ENCODE peak calls at places on chromosomes 13 and 19, in four cellular contexts. D is WTC11, Z is K562, C is HepG2. U is an unnamed sample.

GRCh38 chr19:10102787-10103236 is 334 bp upstream of the ANGPTL6 start:
- DNase-seq in D (no peak), C (no peak), Z (no peak), U (no peak)

GRCh38 chr19:3398114-3398899 is 31.9 kb downstream of the NFIC start:
- DNase-seq in C (peak), D (peak), Z (no peak), U (no peak)

GRCh38 chr13:112761701-112762689 is 72.2 kb downstream of the ATP11A start:
- DNase-seq in C (no peak), Z (no peak), D (no peak), U (no peak)

GRCh38 chr19:53463263-53463662 is 4.3 kb upstream of the ZNF813 start:
- DNase-seq in Z (peak), C (no peak), D (peak), U (no peak)

GRCh38 chr13:106047859-106048258 is 487.6 kb downstream of the EFNB2 start:
- DNase-seq in Z (no peak), C (no peak), D (no peak), U (no peak)

GRCh38 chr19:45825263-45825605 is 10.1 kb upstream of the RSPH6A start:
- DNase-seq in C (no peak), D (no peak), Z (no peak), U (no peak)

GRCh38 chr19:18251587-18252369 is 22.5 kb downstream of the IQCN start:
- DNase-seq in D (peak), Z (peak), C (peak), U (peak)

GRCh38 chr19:4913996-4914735 is 4.9 kb downstream of the UHRF1 start:
- DNase-seq in Z (no peak), C (no peak), D (no peak), U (no peak)

GRCh38 chr19:32916969-32917611 is 47.5 kb upstream of the SLC7A9 start:
- DNase-seq in Z (no peak), C (no peak), D (no peak), U (no peak)

GRCh38 chr19:32921624-32922023 is 50.1 kb downstream of the CEP89 start:
- DNase-seq in C (no peak), Z (no peak), D (no peak), U (no peak)

GRCh38 chr19:32914879-32915278 is 45.3 kb upstream of the SLC7A9 start:
- DNase-seq in Z (no peak), C (no peak), D (no peak), U (no peak)

GRCh38 chr19:32917612-32917996 is 48.0 kb upstream of the SLC7A9 start:
- DNase-seq in Z (no peak), C (no peak), D (no peak), U (no peak)

GRCh38 chr19:32919365-32919764 is 49.8 kb upstream of the SLC7A9 start:
- DNase-seq in Z (no peak), C (no peak), D (no peak), U (no peak)
- TF ChIP-seq ELF4 in Z (no peak), C (no peak), D (no peak), U (no peak)

GRCh38 chr19:16447015-16447384 is 24.8 kb downstream of the EPS15L1 start:
- DNase-seq in Z (peak), D (no peak), C (peak), U (no peak)

GRCh38 chr19:16446108-16447014 is 25.4 kb downstream of the EPS15L1 start:
- DNase-seq in C (no peak), D (no peak), Z (no peak), U (no peak)

GRCh38 chr19:16442386-16443276 is 29.1 kb downstream of the EPS15L1 start:
- DNase-seq in D (no peak), C (no peak), Z (peak), U (no peak)

GRCh38 chr19:16444273-16444597 is 27.5 kb downstream of the EPS15L1 start:
- DNase-seq in D (no peak), Z (no peak), C (no peak), U (no peak)

DNA sequence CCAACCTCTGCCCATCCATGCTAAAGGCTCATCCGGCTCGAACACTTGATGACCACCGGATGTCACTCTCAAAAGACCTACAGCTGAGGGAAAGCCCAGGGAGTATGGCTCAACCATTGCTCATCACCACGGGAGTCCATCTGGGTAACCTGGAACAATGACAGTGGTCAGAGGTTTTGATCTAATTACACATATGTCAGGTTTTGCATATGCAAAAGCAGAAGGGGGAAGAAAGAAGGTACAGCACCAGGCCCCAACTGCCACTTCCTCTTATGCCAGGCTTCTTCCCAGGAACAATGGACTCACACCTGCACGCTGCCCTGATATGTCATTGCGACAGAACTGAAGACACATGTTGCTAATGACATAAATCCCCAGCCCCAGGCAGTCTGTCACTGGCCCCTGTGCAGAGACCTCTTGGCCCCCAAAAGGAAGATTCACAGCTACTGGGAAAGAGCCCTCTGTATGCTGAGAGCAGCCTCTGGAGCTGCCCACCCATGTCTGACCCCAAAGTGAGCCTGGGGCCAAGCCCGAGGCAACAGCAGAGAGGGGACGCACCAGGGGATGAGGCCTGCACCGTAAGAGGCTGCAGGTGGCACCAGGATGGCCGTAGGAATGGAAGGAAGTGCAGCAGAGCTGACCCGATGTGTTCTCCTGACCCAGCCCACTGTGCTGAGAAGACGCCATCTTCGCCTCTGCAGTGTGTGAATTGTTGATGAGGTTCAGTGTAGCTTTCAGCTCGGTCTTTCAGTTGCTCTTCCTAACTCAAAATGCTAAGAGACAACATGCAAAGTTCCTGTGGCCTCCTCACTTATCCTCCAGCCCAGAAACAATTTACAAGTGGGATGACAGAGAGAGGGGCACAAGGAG is 26.3 kb downstream of the EPS15L1 start:
- DNase-seq in Z (no peak), D (no peak), C (peak), U (no peak)
- TF ChIP-seq ELF4 in Z (no peak), D (no peak), C (no peak), U (no peak)

GRCh38 chr19:14116918-14117578 is 514 bp downstream of the PRKACA start:
- DNase-seq in Z (peak), D (peak), C (no peak), U (no peak)
- TF ChIP-seq ELF4 in Z (no peak), D (no peak), C (no peak), U (no peak)

GRCh38 chr19:14565765-14566711 is 5.8 kb downstream of the NDUFB7 start:
- DNase-seq in Z (no peak), D (no peak), C (no peak), U (no peak)

GRCh38 chr19:14563989-14564650 is 7.7 kb downstream of the NDUFB7 start:
- DNase-seq in Z (peak), C (no peak), D (peak), U (peak)

GRCh38 chr19:14565298-14565679 is 6.6 kb downstream of the NDUFB7 start:
- DNase-seq in D (no peak), C (no peak), Z (no peak), U (no peak)

GRCh38 chr19:14566712-14567077 is 5.2 kb downstream of the NDUFB7 start:
- DNase-seq in C (no peak), D (no peak), Z (no peak), U (no peak)

DNA sequence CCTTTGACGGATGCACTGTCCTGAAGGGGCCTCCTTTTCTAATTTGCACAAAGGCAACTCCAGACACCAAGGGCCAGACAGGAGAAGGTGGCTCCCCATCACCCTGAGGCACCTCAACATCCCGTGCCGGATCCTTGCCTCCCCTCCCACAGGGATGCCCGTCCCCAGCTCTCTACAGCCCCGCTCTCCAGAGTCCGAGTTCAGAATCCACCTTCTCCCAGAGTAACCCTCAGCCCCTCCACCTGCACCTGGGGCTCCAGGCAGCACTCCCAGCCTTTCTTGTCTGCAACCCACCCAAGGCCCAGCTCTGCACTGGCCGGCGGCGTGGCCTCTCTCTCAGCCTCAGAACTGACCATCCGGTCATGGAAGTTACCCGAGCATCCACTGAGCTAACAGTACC is 4.8 kb downstream of the NDUFB7 start:
- DNase-seq in Z (no peak), C (no peak), D (no peak), U (no peak)
- TF ChIP-seq ELF4 in Z (no peak), C (no peak), D (no peak), U (no peak)

GRCh38 chr13:68609671-68610070 is 1379.5 kb upstream of the PCDH9 start:
- DNase-seq in C (no peak), Z (no peak), D (no peak), U (no peak)

GRCh38 chr13:68608147-68608546 is 1378.0 kb upstream of the PCDH9 start:
- DNase-seq in D (no peak), C (no peak), Z (no peak), U (no peak)
- TF ChIP-seq ELF4 in D (no peak), C (no peak), Z (no peak), U (no peak)

DNA sequence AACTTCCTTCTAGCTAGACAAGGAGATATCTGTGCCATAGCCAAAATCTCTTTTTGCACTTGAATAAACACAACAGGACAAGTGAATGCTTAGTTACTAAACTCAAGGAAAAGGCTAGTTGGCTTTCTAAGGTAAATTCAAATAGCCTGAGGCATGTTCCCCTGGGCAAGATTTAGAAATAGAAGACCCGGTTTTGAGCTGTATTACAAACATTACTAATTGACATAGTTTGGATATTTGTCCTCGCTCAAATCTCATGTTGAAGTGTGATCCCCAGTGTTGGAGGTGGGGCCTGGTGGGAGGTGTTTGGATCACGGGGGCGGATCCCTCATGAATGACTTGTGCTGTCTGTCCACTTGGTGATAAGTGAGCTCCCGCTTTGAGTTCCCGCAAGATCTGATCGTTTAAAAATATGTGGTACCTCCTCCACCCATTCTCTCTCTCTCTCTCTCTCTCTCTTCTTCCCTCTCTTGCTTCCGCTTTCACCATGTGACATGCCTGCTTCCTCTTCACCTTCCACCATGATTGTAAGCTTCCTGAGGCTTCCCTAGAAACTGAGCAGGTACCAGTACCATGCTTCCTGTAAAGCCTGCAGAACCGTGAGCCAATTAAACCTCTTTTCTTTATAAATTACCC is 3.9 kb upstream of the KBTBD6 start:
- DNase-seq in C (no peak), Z (peak), D (no peak), U (no peak)
- TF ChIP-seq ELF4 in C (no peak), Z (no peak), D (no peak), U (no peak)

DNA sequence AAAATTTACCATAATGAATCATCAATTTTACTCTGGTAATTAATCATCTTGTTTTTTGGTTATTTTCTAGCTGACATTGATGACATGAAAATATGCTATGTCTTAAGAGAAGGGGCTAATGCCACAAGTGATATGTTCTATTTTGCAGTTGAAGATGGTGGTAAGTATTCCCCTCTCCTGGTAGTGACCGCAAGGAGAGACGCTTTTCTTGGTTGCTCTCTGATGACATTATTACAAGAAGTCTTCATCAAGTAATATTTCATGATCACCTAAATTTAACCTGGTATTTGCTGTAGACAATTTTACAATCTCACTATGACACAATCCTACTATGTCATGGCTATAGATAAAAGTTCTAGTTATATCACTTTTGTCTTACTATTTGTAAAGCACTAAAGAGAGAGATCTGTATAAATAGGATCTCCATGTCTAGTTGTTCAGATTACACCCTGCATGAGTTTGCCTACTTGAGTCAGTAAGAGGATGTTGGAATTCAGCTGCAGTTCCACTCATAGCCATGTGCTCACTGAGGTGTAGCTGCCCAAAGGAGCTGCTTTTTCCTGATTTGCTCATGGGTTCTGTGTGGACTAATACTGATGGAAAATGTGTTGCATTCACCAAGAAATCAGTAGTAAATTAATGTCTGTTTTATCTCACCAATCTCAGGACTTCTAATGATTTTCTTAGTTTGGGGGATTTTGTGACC is 10.9 kb downstream of the FREM2 start:
- DNase-seq in D (no peak), C (no peak), Z (no peak), U (peak)
- TF ChIP-seq ELF4 in D (no peak), C (no peak), Z (no peak), U (no peak)

DNA sequence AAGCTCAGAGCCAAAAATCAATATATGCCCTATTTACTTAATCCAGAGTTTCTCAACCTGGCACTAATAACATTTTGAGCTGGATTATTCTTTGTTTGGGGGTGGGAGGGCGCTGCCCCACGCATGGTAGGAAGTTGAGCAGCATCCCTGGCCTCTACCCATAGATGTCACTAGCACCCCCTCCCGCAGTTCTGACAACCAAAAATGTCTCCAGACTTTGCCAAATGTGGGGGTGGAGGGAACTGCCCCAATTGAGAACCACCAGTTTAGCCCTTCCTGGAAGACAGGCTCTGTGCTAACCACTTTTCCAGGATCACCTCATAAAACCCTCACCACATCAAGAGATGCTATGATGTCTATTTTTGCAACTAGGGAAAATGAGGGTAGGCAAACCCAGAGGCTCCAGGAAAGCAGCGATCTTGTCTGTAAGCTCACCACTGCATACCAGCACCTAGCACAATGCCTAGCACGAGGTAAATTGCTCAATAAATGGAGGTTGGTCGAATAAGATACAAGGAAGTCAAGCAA is 1.1 kb downstream of the TRIR start:
- DNase-seq in C (peak), Z (peak), D (no peak), U (no peak)
- TF ChIP-seq ELF4 in C (no peak), Z (no peak), D (no peak), U (no peak)

GRCh38 chr19:13153627-13154240 is 3.5 kb downstream of the IER2 start:
- DNase-seq in Z (peak), C (no peak), D (peak), U (no peak)
- TF ChIP-seq ELF4 in Z (no peak), C (no peak), D (no peak), U (no peak)

U was measured in HEK293T.